ENCODE peak calls at places on chromosomes 16 and 17, in ten cellular contexts. F is amygdala; K is RCC 7860; L is GM13976; R is activated CD4-positive, CD25-positive, alpha-beta regulatory T cell; D is substantia nigra; S is WTC11; T is Ammon's horn; Y is spleen; A is H9. G is an unnamed sample.

GRCh38 chr16:73199214-73199613 is 151.3 kb upstream of the ZFHX3 start:
- DNase-seq in F (no peak), K (no peak), L (no peak), R (no peak), D (no peak), S (no peak), T (no peak), Y (no peak), A (no peak), G (no peak)

GRCh38 chr17:50634123-50634914 is at the start of gene ABCC3:
- DNase-seq in F (no peak), K (no peak), L (no peak), R (no peak), D (no peak), S (peak; percentile 37), T (no peak), Y (no peak), A (no peak), G (peak; percentile 84)

GRCh38 chr17:32516940-32517711 is 30.3 kb downstream of the CDK5R1 start:
- DNase-seq in F (no peak), K (no peak), L (no peak), R (no peak), D (no peak), S (no peak), T (no peak), Y (no peak), A (no peak), G (no peak)

GRCh38 chr16:79047337-79047736 is 553.2 kb downstream of the MAF start:
- DNase-seq in F (no peak), K (no peak), L (no peak), R (no peak), D (no peak), S (no peak), T (no peak), Y (no peak), A (no peak), G (no peak)

GRCh38 chr17:3535253-3535995 is 22.2 kb downstream of the TRPV3 start:
- DNase-seq in F (peak; percentile 80), K (no peak), L (peak; percentile 93), R (peak; percentile 18), D (peak; percentile 65), S (peak; percentile 81), T (peak; percentile 90), Y (peak; percentile 87), A (peak; percentile 93), G (peak; percentile 70)

GRCh38 chr16:81923296-81923695 is 88.0 kb downstream of the SDR42E1 start:
- DNase-seq in F (no peak), K (no peak), L (no peak), R (no peak), D (no peak), S (no peak), T (no peak), Y (no peak), A (no peak), G (no peak)

GRCh38 chr17:73952498-73953205 is 250.8 kb upstream of the RPL38 start:
- DNase-seq in F (peak; percentile 47), K (no peak), L (peak; percentile 70), R (no peak), D (peak; percentile 35), S (peak; percentile 65), T (peak; percentile 32), Y (peak; percentile 84), A (peak; percentile 69), G (no peak)

GRCh38 chr17:60153606-60154355 is 4.0 kb downstream of the CA4 start:
- DNase-seq in F (no peak), K (no peak), L (no peak), R (no peak), D (no peak), S (peak; percentile 6), T (peak; percentile 1), Y (peak; percentile 55), A (peak; percentile 24), G (peak; percentile 46)

GRCh38 chr17:63516910-63517824 is 6.0 kb upstream of the KCNH6 start:
- DNase-seq in F (no peak), K (peak; percentile 98), L (no peak), R (no peak), D (no peak), S (no peak), T (no peak), Y (no peak), A (no peak), G (peak; percentile 44)

GRCh38 chr17:68456529-68457167 is 648 bp downstream of the WIPI1 start:
- DNase-seq in F (peak; percentile 77), K (peak; percentile 73), L (peak; percentile 29), R (no peak), D (peak; percentile 44), S (peak; percentile 72), T (peak; percentile 87), Y (peak; percentile 87), A (peak; percentile 96), G (peak; percentile 96)

GRCh38 chr16:84177740-84178070 is 9.2 kb downstream of the TAF1C start:
- DNase-seq in F (peak; percentile 26), K (peak; percentile 5), L (no peak), R (no peak), D (no peak), S (no peak), T (no peak), Y (no peak), A (no peak), G (peak; percentile 25)

GRCh38 chr16:28309811-28310311 is 17.5 kb downstream of the SBK1 start:
- DNase-seq in F (peak; percentile 18), K (no peak), L (no peak), R (peak; percentile 38), D (no peak), S (no peak), T (no peak), Y (peak; percentile 92), A (no peak), G (no peak)

GRCh38 chr16:25151996-25152395 is 40.5 kb downstream of the LCMT1 start:
- DNase-seq in F (no peak), K (peak; percentile 63), L (no peak), R (no peak), D (no peak), S (no peak), T (no peak), Y (no peak), A (no peak), G (peak; percentile 59)

GRCh38 chr17:63317166-63317845 is 128.8 kb downstream of the CYB561 start:
- DNase-seq in F (no peak), K (no peak), L (no peak), R (no peak), D (no peak), S (no peak), T (no peak), Y (no peak), A (no peak), G (no peak)

GRCh38 chr17:50218071-50218759 is 16.8 kb upstream of the COL1A1 start:
- DNase-seq in F (no peak), K (no peak), L (no peak), R (no peak), D (no peak), S (no peak), T (no peak), Y (no peak), A (no peak), G (peak; percentile 61)

GRCh38 chr17:41599680-41600079 is 12.9 kb downstream of the KRT16 start:
- DNase-seq in F (no peak), K (no peak), L (no peak), R (no peak), D (no peak), S (no peak), T (no peak), Y (no peak), A (no peak), G (no peak)

GRCh38 chr17:5825717-5826330 is 241.5 kb upstream of the NLRP1 start:
- DNase-seq in F (no peak), K (peak; percentile 94), L (no peak), R (no peak), D (no peak), S (no peak), T (no peak), Y (no peak), A (no peak), G (no peak)

GRCh38 chr17:82528484-82529265 is 9.1 kb downstream of the FOXK2 start:
- DNase-seq in F (peak; percentile 73), K (peak; percentile 87), L (no peak), R (no peak), D (peak; percentile 32), S (no peak), T (peak; percentile 85), Y (no peak), A (peak; percentile 52), G (no peak)

GRCh38 chr16:12390644-12391043 is 413.0 kb downstream of the CPPED1 start:
- DNase-seq in F (no peak), K (no peak), L (no peak), R (no peak), D (no peak), S (no peak), T (no peak), Y (no peak), A (no peak), G (peak; percentile 17)

GRCh38 chr17:81740395-81740961 is 28.4 kb downstream of the SLC25A10 start:
- DNase-seq in F (no peak), K (no peak), L (no peak), R (no peak), D (no peak), S (no peak), T (no peak), Y (peak; percentile 74), A (no peak), G (no peak)

GRCh38 chr16:58501242-58502131 is 1.5 kb downstream of the NDRG4 start:
- DNase-seq in F (peak; percentile 64), K (no peak), L (peak; percentile 55), R (no peak), D (no peak), S (peak; percentile 88), T (peak; percentile 77), Y (peak; percentile 80), A (peak; percentile 93), G (peak; percentile 41)

GRCh38 chr17:3529817-3530741 is 27.5 kb downstream of the TRPV3 start:
- DNase-seq in F (peak; percentile 81), K (no peak), L (no peak), R (no peak), D (peak; percentile 22), S (peak; percentile 50), T (peak; percentile 83), Y (peak; percentile 66), A (peak; percentile 72), G (no peak)

GRCh38 chr17:50554201-50554600 is 6.3 kb upstream of the CACNA1G start:
- DNase-seq in F (no peak), K (no peak), L (no peak), R (no peak), D (no peak), S (no peak), T (no peak), Y (no peak), A (no peak), G (no peak)

GRCh38 chr17:74565116-74565515 is 2.2 kb downstream of the CD300H start:
- DNase-seq in F (no peak), K (no peak), L (no peak), R (no peak), D (no peak), S (no peak), T (no peak), Y (no peak), A (no peak), G (no peak)

GRCh38 chr16:21598676-21599157 is 660 bp upstream of the METTL9 start:
- DNase-seq in F (no peak), K (no peak), L (peak; percentile 23), R (no peak), D (peak; percentile 46), S (peak; percentile 24), T (no peak), Y (no peak), A (no peak), G (peak; percentile 39)

GRCh38 chr16:68800257-68800875 is 43.0 kb upstream of the TANGO6 start:
- DNase-seq in F (peak; percentile 73), K (peak; percentile 34), L (peak; percentile 73), R (no peak), D (peak; percentile 40), S (peak; percentile 79), T (peak; percentile 78), Y (no peak), A (peak; percentile 83), G (peak; percentile 94)

GRCh38 chr16:86819523-86819887 is 241.2 kb downstream of the FOXL1 start:
- DNase-seq in F (no peak), K (no peak), L (no peak), R (no peak), D (no peak), S (no peak), T (no peak), Y (no peak), A (no peak), G (peak; percentile 8)

GRCh38 chr16:66278111-66278531 is 88.4 kb upstream of the CDH5 start:
- DNase-seq in F (no peak), K (no peak), L (no peak), R (no peak), D (no peak), S (no peak), T (no peak), Y (no peak), A (peak; percentile 21), G (no peak)